ENCODE peak calls at places on chromosomes 4 and X, in ten cellular contexts. W, A, T, I, B, E, O, V, U and J are unnamed samples.

GRCh38 chrX:72716766-72717165 is 2.7 kb upstream of the PHKA1 start:
- DNase-seq in B (no peak), U (no peak), T (no peak), A (no peak), E (peak; percentile 26), O (peak; percentile 3), V (no peak), I (no peak), W (no peak), J (no peak)

GRCh38 chr4:74969507-74970474 is 36.9 kb downstream of the PARM1 start:
- DNase-seq in E (no peak), U (no peak), I (no peak), A (no peak), T (no peak), B (peak; percentile 20), V (peak; percentile 43), W (no peak), O (no peak), J (peak; percentile 14)

GRCh38 chr4:90951037-90951436 is 823.8 kb downstream of the CCSER1 start:
- DNase-seq in E (peak; percentile 61), U (no peak), W (no peak), A (no peak), I (peak; percentile 78), B (no peak), T (peak; percentile 12), V (no peak), O (peak; percentile 63), J (no peak)

GRCh38 chr4:171650543-171650942 is 162.7 kb upstream of the GALNTL6 start:
- DNase-seq in V (peak; percentile 45), E (no peak), I (no peak), T (no peak), A (no peak), W (no peak), U (no peak), O (no peak), B (peak; percentile 8), J (peak; percentile 19)

GRCh38 chrX:109952985-109953905 is 49.7 kb upstream of the TMEM164 start:
- DNase-seq in T (no peak), U (no peak), V (no peak), E (no peak), W (no peak), O (no peak), I (peak; percentile 27), B (no peak), A (no peak), J (no peak)

GRCh38 chrX:6851140-6851539 is 296.4 kb upstream of the STS start:
- DNase-seq in W (peak; percentile 36), B (no peak), O (no peak), U (no peak), I (no peak), T (no peak), A (no peak), V (no peak), E (no peak), J (no peak)

GRCh38 chr4:6561706-6562371 is 13.2 kb upstream of the MAN2B2 start:
- DNase-seq in I (no peak), W (no peak), O (peak; percentile 4), B (no peak), U (no peak), E (no peak), T (no peak), V (no peak), A (peak; percentile 19), J (no peak)

GRCh38 chrX:44503550-44503949 is 39.1 kb downstream of the FUNDC1 start:
- DNase-seq in W (peak; percentile 0), A (no peak), B (no peak), O (no peak), E (no peak), I (no peak), U (no peak), T (no peak), V (no peak), J (no peak)

GRCh38 chr4:76011700-76012387 is 4.5 kb upstream of the CXCL9 start:
- DNase-seq in T (no peak), O (peak; percentile 71), B (peak; percentile 13), I (peak; percentile 40), W (no peak), U (no peak), E (peak; percentile 91), V (peak; percentile 44), A (peak; percentile 92), J (peak; percentile 36)

GRCh38 chr4:128524311-128524710 is 236.7 kb upstream of the PGRMC2 start:
- DNase-seq in B (no peak), V (no peak), U (no peak), E (peak; percentile 65), W (no peak), I (peak; percentile 80), T (peak; percentile 60), O (peak; percentile 89), A (peak; percentile 96), J (no peak)
- H3K4me2 ChIP-seq in B (no peak overlapping the region), V (no peak overlapping the region), U (no peak overlapping the region), E (no peak overlapping the region), W (no peak overlapping the region), I (no peak overlapping the region), T (peak overlapping the region; percentile 78), O (no peak overlapping the region), A (peak overlapping the region; percentile 36), J (no peak overlapping the region)

GRCh38 chr4:1082215-1083182 is 30.9 kb downstream of the RNF212 start:
- DNase-seq in B (no peak), U (no peak), O (peak; percentile 81), T (peak; percentile 87), W (no peak), I (peak; percentile 43), V (peak; percentile 15), E (peak; percentile 70), A (peak; percentile 97), J (no peak)
- H3K4me2 ChIP-seq in B (peak overlapping the region; percentile 48), U (peak overlapping the region; percentile 4), O (no peak overlapping the region), T (peak overlapping the region; percentile 67), W (no peak overlapping the region), I (no peak overlapping the region), V (no peak overlapping the region), E (peak overlapping the region; percentile 17), A (peak overlapping the region; percentile 62), J (no peak overlapping the region)

DNA sequence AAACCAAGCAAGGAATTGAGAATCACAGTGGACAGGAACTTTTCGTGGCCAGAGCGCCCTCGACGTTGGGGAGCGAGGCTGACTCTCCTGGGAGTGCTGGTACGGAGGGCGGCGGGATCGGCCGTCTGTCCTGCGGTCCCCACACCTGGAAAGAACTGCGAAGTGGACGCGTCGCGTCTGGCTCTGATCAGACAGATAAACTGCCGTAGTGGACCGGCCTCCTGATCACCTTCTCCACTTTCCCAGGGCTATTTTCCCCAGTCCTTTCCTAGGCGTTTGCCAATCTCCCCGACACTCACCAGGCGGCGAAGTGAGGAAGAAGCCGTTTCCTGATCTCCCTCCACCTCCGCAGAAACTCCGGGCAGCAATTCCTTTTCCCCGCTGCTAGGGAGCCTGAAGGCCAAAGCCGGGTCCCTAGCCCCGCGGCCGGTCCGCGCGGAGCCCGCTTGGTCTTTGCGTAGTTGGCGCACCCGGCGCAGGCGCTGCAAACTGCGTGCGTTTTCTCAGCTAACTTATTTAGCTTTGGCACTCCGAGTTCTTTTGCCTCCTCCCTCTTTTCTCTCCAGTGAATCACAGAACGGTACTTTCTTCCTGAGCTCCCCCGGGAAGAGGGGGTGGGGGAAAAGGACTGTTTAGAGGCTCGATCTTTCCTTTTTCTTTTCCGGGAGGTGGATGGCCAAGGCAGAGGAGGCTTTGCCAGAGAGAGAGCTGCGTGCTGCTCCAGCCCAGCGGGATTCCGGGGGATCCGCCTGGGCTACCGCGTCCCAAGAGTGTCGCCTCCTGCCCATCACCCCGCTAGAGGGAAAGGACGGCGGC is at the start of gene ARSJ:
- DNase-seq in V (peak; percentile 69), A (peak; percentile 91), O (peak; percentile 81), B (peak; percentile 76), E (peak; percentile 88), I (peak; percentile 82), U (peak; percentile 63), T (peak; percentile 32), W (no peak), J (peak; percentile 76)
- H3K4me2 ChIP-seq in V (peak within 1 kb of the TSS; percentile 90), A (peak within 1 kb of the TSS; percentile 94), O (peak within 1 kb of the TSS; percentile 98), B (peak within 1 kb of the TSS; percentile 66), E (peak within 1 kb of the TSS; percentile 92), I (peak within 1 kb of the TSS; percentile 95), U (peak within 1 kb of the TSS; percentile 80), T (peak within 1 kb of the TSS; percentile 78), W (no peak within 1 kb of the TSS), J (peak within 1 kb of the TSS; percentile 96)

GRCh38 chr4:153947124-153947523 is 158.2 kb upstream of the SFRP2 start:
- DNase-seq in T (no peak), E (no peak), A (no peak), V (no peak), W (no peak), O (no peak), I (no peak), U (no peak), B (no peak), J (no peak)
- H3K4me2 ChIP-seq in T (no peak overlapping the region), E (no peak overlapping the region), A (no peak overlapping the region), V (no peak overlapping the region), W (no peak overlapping the region), O (no peak overlapping the region), I (no peak overlapping the region), U (no peak overlapping the region), B (no peak overlapping the region), J (no peak overlapping the region)

GRCh38 chr4:112099701-112100289 is 45.5 kb upstream of the FAM241A start:
- DNase-seq in E (peak; percentile 73), V (no peak), U (peak; percentile 31), A (peak; percentile 73), W (peak; percentile 63), O (peak; percentile 85), T (no peak), B (peak; percentile 52), I (peak; percentile 80), J (peak; percentile 41)
- H3K4me2 ChIP-seq in E (no peak overlapping the region), V (no peak overlapping the region), U (no peak overlapping the region), A (no peak overlapping the region), W (peak overlapping the region; percentile 51), O (no peak overlapping the region), T (peak overlapping the region; percentile 11), B (no peak overlapping the region), I (no peak overlapping the region), J (peak overlapping the region; percentile 27)

GRCh38 chrX:139078761-139079160 is 367.2 kb upstream of the FGF13 start:
- DNase-seq in E (no peak), A (no peak), V (no peak), W (no peak), U (no peak), T (no peak), I (no peak), O (peak; percentile 12), B (no peak), J (no peak)
- H3K4me2 ChIP-seq in E (no peak overlapping the region), A (no peak overlapping the region), V (no peak overlapping the region), W (no peak overlapping the region), U (no peak overlapping the region), T (peak overlapping the region; percentile 49), I (no peak overlapping the region), O (no peak overlapping the region), B (no peak overlapping the region), J (no peak overlapping the region)

GRCh38 chrX:136783159-136783558 is 2.4 kb upstream of the ARHGEF6 start:
- DNase-seq in V (no peak), B (no peak), I (no peak), E (no peak), T (peak; percentile 11), A (no peak), U (no peak), O (no peak), W (no peak), J (no peak)
- H3K4me2 ChIP-seq in V (no peak overlapping the region), B (no peak overlapping the region), I (no peak overlapping the region), E (no peak overlapping the region), T (peak overlapping the region; percentile 49), A (no peak overlapping the region), U (no peak overlapping the region), O (no peak overlapping the region), W (peak overlapping the region; percentile 7), J (no peak overlapping the region)

GRCh38 chr4:177323416-177323815 is 13.7 kb downstream of the NEIL3 start:
- DNase-seq in E (no peak), O (no peak), W (no peak), B (peak; percentile 54), U (no peak), T (no peak), I (peak; percentile 39), V (no peak), A (no peak), J (no peak)
- H3K4me2 ChIP-seq in E (no peak overlapping the region), O (peak overlapping the region; percentile 17), W (no peak overlapping the region), B (peak overlapping the region; percentile 42), U (no peak overlapping the region), T (no peak overlapping the region), I (peak overlapping the region; percentile 85), V (no peak overlapping the region), A (no peak overlapping the region), J (no peak overlapping the region)